ENCODE peak calls at places on chromosomes 2 and 18, in five cellular contexts. One of them, this sample, is unnamed.

GRCh38 chr2:113198790-113199612 is 25.2 kb downstream of the PSD4 start:
- DNase-seq in AG04450: no peak
- DNase-seq in activated CD4-positive, alpha-beta T cell treated with anti-CD3 and anti-CD28 coated beads, Interleukin-2, amount 50 U/mL, for 1 hour: peak; percentile 77
- DNase-seq in cardiac fibroblast: peak; percentile 63
- DNase-seq in fibroblast of gingiva: peak; percentile 60
- DNase-seq in this sample: peak; percentile 62

GRCh38 chr2:171652411-171652775 is 34.9 kb upstream of the DYNC1I2 start:
- DNase-seq in AG04450: no peak
- DNase-seq in cardiac fibroblast: peak; percentile 90
- DNase-seq in activated CD4-positive, alpha-beta T cell treated with anti-CD3 and anti-CD28 coated beads, Interleukin-2, amount 50 U/mL, for 1 hour: no peak
- DNase-seq in fibroblast of gingiva: no peak
- DNase-seq in this sample: no peak

GRCh38 chr2:120108049-120108448 is 95.2 kb downstream of the EPB41L5 start:
- DNase-seq in activated CD4-positive, alpha-beta T cell treated with anti-CD3 and anti-CD28 coated beads, Interleukin-2, amount 50 U/mL, for 1 hour: no peak
- DNase-seq in AG04450: peak; percentile 16
- DNase-seq in fibroblast of gingiva: peak; percentile 66
- DNase-seq in cardiac fibroblast: peak; percentile 88
- DNase-seq in this sample: peak; percentile 65

GRCh38 chr2:20537423-20538307 is 90.8 kb downstream of the RHOB start:
- DNase-seq in activated CD4-positive, alpha-beta T cell treated with anti-CD3 and anti-CD28 coated beads, Interleukin-2, amount 50 U/mL, for 1 hour: no peak
- DNase-seq in AG04450: no peak
- DNase-seq in fibroblast of gingiva: no peak
- DNase-seq in cardiac fibroblast: no peak
- DNase-seq in this sample: no peak

GRCh38 chr2:179592167-179592936 is 269.1 kb downstream of the ZNF385B start:
- DNase-seq in fibroblast of gingiva: peak; percentile 72
- DNase-seq in AG04450: peak; percentile 44
- DNase-seq in activated CD4-positive, alpha-beta T cell treated with anti-CD3 and anti-CD28 coated beads, Interleukin-2, amount 50 U/mL, for 1 hour: no peak
- DNase-seq in cardiac fibroblast: peak; percentile 58
- DNase-seq in this sample: peak; percentile 2

GRCh38 chr2:231674587-231675334 is 33.6 kb upstream of the PTMA start:
- DNase-seq in fibroblast of gingiva: peak; percentile 50
- DNase-seq in AG04450: no peak
- DNase-seq in activated CD4-positive, alpha-beta T cell treated with anti-CD3 and anti-CD28 coated beads, Interleukin-2, amount 50 U/mL, for 1 hour: peak; percentile 51
- DNase-seq in cardiac fibroblast: peak; percentile 56
- DNase-seq in this sample: peak; percentile 60

GRCh38 chr2:53820711-53821110 is 33.9 kb downstream of the ERLEC1 start:
- DNase-seq in AG04450: no peak
- DNase-seq in activated CD4-positive, alpha-beta T cell treated with anti-CD3 and anti-CD28 coated beads, Interleukin-2, amount 50 U/mL, for 1 hour: no peak
- DNase-seq in fibroblast of gingiva: no peak
- DNase-seq in cardiac fibroblast: peak; percentile 9
- DNase-seq in this sample: no peak

GRCh38 chr18:60684843-60685513 is 312.4 kb upstream of the MC4R start:
- DNase-seq in activated CD4-positive, alpha-beta T cell treated with anti-CD3 and anti-CD28 coated beads, Interleukin-2, amount 50 U/mL, for 1 hour: no peak
- DNase-seq in AG04450: no peak
- DNase-seq in cardiac fibroblast: peak; percentile 58
- DNase-seq in fibroblast of gingiva: peak; percentile 19
- DNase-seq in this sample: peak; percentile 12

GRCh38 chr2:38533757-38534545 is 68.8 kb downstream of the HNRNPLL start:
- DNase-seq in AG04450: no peak
- DNase-seq in activated CD4-positive, alpha-beta T cell treated with anti-CD3 and anti-CD28 coated beads, Interleukin-2, amount 50 U/mL, for 1 hour: no peak
- DNase-seq in fibroblast of gingiva: no peak
- DNase-seq in cardiac fibroblast: no peak
- DNase-seq in this sample: peak; percentile 44

GRCh38 chr2:51581636-51582267 is 549.8 kb upstream of the NRXN1 start:
- DNase-seq in cardiac fibroblast: no peak
- DNase-seq in AG04450: no peak
- DNase-seq in activated CD4-positive, alpha-beta T cell treated with anti-CD3 and anti-CD28 coated beads, Interleukin-2, amount 50 U/mL, for 1 hour: no peak
- DNase-seq in fibroblast of gingiva: no peak
- DNase-seq in this sample: no peak

GRCh38 chr2:85888745-85889647 is at the start of gene ST3GAL5:
- DNase-seq in AG04450: no peak
- DNase-seq in cardiac fibroblast: peak; percentile 75
- DNase-seq in fibroblast of gingiva: peak; percentile 83
- DNase-seq in activated CD4-positive, alpha-beta T cell treated with anti-CD3 and anti-CD28 coated beads, Interleukin-2, amount 50 U/mL, for 1 hour: peak; percentile 90
- DNase-seq in this sample: peak; percentile 87

GRCh38 chr2:89767581-89768435 is 1076.3 kb downstream of the RPIA start:
- DNase-seq in AG04450: no peak
- DNase-seq in fibroblast of gingiva: no peak
- DNase-seq in activated CD4-positive, alpha-beta T cell treated with anti-CD3 and anti-CD28 coated beads, Interleukin-2, amount 50 U/mL, for 1 hour: no peak
- DNase-seq in cardiac fibroblast: no peak
- DNase-seq in this sample: no peak

GRCh38 chr18:48816554-48816953 is 134.2 kb downstream of the SMAD7 start:
- DNase-seq in activated CD4-positive, alpha-beta T cell treated with anti-CD3 and anti-CD28 coated beads, Interleukin-2, amount 50 U/mL, for 1 hour: no peak
- DNase-seq in AG04450: no peak
- DNase-seq in fibroblast of gingiva: no peak
- DNase-seq in cardiac fibroblast: no peak
- DNase-seq in this sample: no peak

GRCh38 chr2:63865159-63865799 is 23.6 kb downstream of the UGP2 start:
- DNase-seq in cardiac fibroblast: peak; percentile 36
- DNase-seq in activated CD4-positive, alpha-beta T cell treated with anti-CD3 and anti-CD28 coated beads, Interleukin-2, amount 50 U/mL, for 1 hour: no peak
- DNase-seq in AG04450: no peak
- DNase-seq in fibroblast of gingiva: peak; percentile 69
- DNase-seq in this sample: peak; percentile 58

GRCh38 chr2:128494640-128495321 is 176.1 kb upstream of the HS6ST1 start:
- DNase-seq in AG04450: no peak
- DNase-seq in activated CD4-positive, alpha-beta T cell treated with anti-CD3 and anti-CD28 coated beads, Interleukin-2, amount 50 U/mL, for 1 hour: no peak
- DNase-seq in cardiac fibroblast: no peak
- DNase-seq in fibroblast of gingiva: no peak
- DNase-seq in this sample: no peak

GRCh38 chr2:229477269-229477668 is 206.2 kb upstream of the PID1 start:
- DNase-seq in cardiac fibroblast: no peak
- DNase-seq in activated CD4-positive, alpha-beta T cell treated with anti-CD3 and anti-CD28 coated beads, Interleukin-2, amount 50 U/mL, for 1 hour: no peak
- DNase-seq in fibroblast of gingiva: no peak
- DNase-seq in AG04450: no peak
- DNase-seq in this sample: no peak

GRCh38 chr2:64586883-64587481 is 62.9 kb downstream of the AFTPH start:
- DNase-seq in activated CD4-positive, alpha-beta T cell treated with anti-CD3 and anti-CD28 coated beads, Interleukin-2, amount 50 U/mL, for 1 hour: no peak
- DNase-seq in cardiac fibroblast: peak; percentile 75
- DNase-seq in AG04450: peak; percentile 11
- DNase-seq in fibroblast of gingiva: peak; percentile 48
- DNase-seq in this sample: peak; percentile 59

GRCh38 chr2:109257653-109258052 is 128.6 kb downstream of the SH3RF3 start:
- DNase-seq in activated CD4-positive, alpha-beta T cell treated with anti-CD3 and anti-CD28 coated beads, Interleukin-2, amount 50 U/mL, for 1 hour: no peak
- DNase-seq in AG04450: no peak
- DNase-seq in fibroblast of gingiva: no peak
- DNase-seq in cardiac fibroblast: no peak
- DNase-seq in this sample: peak; percentile 44

GRCh38 chr2:37784071-37784758 is 112.8 kb upstream of the CDC42EP3 start:
- DNase-seq in cardiac fibroblast: no peak
- DNase-seq in fibroblast of gingiva: no peak
- DNase-seq in AG04450: no peak
- DNase-seq in activated CD4-positive, alpha-beta T cell treated with anti-CD3 and anti-CD28 coated beads, Interleukin-2, amount 50 U/mL, for 1 hour: no peak
- DNase-seq in this sample: no peak

GRCh38 chr18:2847341-2848144 is 737 bp downstream of the EMILIN2 start:
- DNase-seq in activated CD4-positive, alpha-beta T cell treated with anti-CD3 and anti-CD28 coated beads, Interleukin-2, amount 50 U/mL, for 1 hour: peak; percentile 8
- DNase-seq in cardiac fibroblast: peak; percentile 33
- DNase-seq in fibroblast of gingiva: peak; percentile 42
- DNase-seq in AG04450: no peak
- DNase-seq in this sample: peak; percentile 58

GRCh38 chr2:239369631-239370161 is 31.1 kb downstream of the HDAC4 start:
- DNase-seq in fibroblast of gingiva: peak; percentile 73
- DNase-seq in AG04450: no peak
- DNase-seq in activated CD4-positive, alpha-beta T cell treated with anti-CD3 and anti-CD28 coated beads, Interleukin-2, amount 50 U/mL, for 1 hour: peak; percentile 71
- DNase-seq in cardiac fibroblast: peak; percentile 35
- DNase-seq in this sample: peak; percentile 28

GRCh38 chr18:62720048-62720447 is 4.7 kb downstream of the PHLPP1 start:
- DNase-seq in cardiac fibroblast: no peak
- DNase-seq in activated CD4-positive, alpha-beta T cell treated with anti-CD3 and anti-CD28 coated beads, Interleukin-2, amount 50 U/mL, for 1 hour: no peak
- DNase-seq in fibroblast of gingiva: no peak
- DNase-seq in AG04450: no peak
- DNase-seq in this sample: no peak

GRCh38 chr18:41966943-41967342 is 11.9 kb downstream of the PIK3C3 start:
- DNase-seq in fibroblast of gingiva: peak; percentile 20
- DNase-seq in activated CD4-positive, alpha-beta T cell treated with anti-CD3 and anti-CD28 coated beads, Interleukin-2, amount 50 U/mL, for 1 hour: no peak
- DNase-seq in AG04450: no peak
- DNase-seq in cardiac fibroblast: no peak
- DNase-seq in this sample: no peak

GRCh38 chr18:9913526-9914333 is at the start of gene VAPA:
- DNase-seq in AG04450: peak; percentile 85
- DNase-seq in cardiac fibroblast: peak; percentile 95
- DNase-seq in activated CD4-positive, alpha-beta T cell treated with anti-CD3 and anti-CD28 coated beads, Interleukin-2, amount 50 U/mL, for 1 hour: peak; percentile 89
- DNase-seq in fibroblast of gingiva: peak; percentile 94
- DNase-seq in this sample: peak; percentile 95

GRCh38 chr2:136362676-136363390 is 244.9 kb upstream of the CXCR4 start:
- DNase-seq in fibroblast of gingiva: no peak
- DNase-seq in activated CD4-positive, alpha-beta T cell treated with anti-CD3 and anti-CD28 coated beads, Interleukin-2, amount 50 U/mL, for 1 hour: no peak
- DNase-seq in AG04450: no peak
- DNase-seq in cardiac fibroblast: no peak
- DNase-seq in this sample: no peak

GRCh38 chr2:158172719-158173118 is 71.0 kb downstream of the UPP2 start:
- DNase-seq in activated CD4-positive, alpha-beta T cell treated with anti-CD3 and anti-CD28 coated beads, Interleukin-2, amount 50 U/mL, for 1 hour: no peak
- DNase-seq in cardiac fibroblast: no peak
- DNase-seq in AG04450: no peak
- DNase-seq in fibroblast of gingiva: no peak
- DNase-seq in this sample: no peak

GRCh38 chr2:101277111-101277510 is 24.4 kb downstream of the CNOT11 start:
- DNase-seq in activated CD4-positive, alpha-beta T cell treated with anti-CD3 and anti-CD28 coated beads, Interleukin-2, amount 50 U/mL, for 1 hour: no peak
- DNase-seq in fibroblast of gingiva: peak; percentile 16
- DNase-seq in cardiac fibroblast: peak; percentile 54
- DNase-seq in AG04450: no peak
- DNase-seq in this sample: peak; percentile 22

GRCh38 chr2:100974712-100975520 is 27.2 kb upstream of the RPL31 start:
- DNase-seq in cardiac fibroblast: no peak
- DNase-seq in fibroblast of gingiva: no peak
- DNase-seq in AG04450: no peak
- DNase-seq in activated CD4-positive, alpha-beta T cell treated with anti-CD3 and anti-CD28 coated beads, Interleukin-2, amount 50 U/mL, for 1 hour: no peak
- DNase-seq in this sample: no peak

GRCh38 chr2:113036763-113037162 is 15.9 kb downstream of the IL36B start:
- DNase-seq in cardiac fibroblast: no peak
- DNase-seq in fibroblast of gingiva: no peak
- DNase-seq in activated CD4-positive, alpha-beta T cell treated with anti-CD3 and anti-CD28 coated beads, Interleukin-2, amount 50 U/mL, for 1 hour: no peak
- DNase-seq in AG04450: no peak
- DNase-seq in this sample: no peak

GRCh38 chr2:219497495-219498279 is 1.0 kb upstream of the GMPPA start:
- DNase-seq in activated CD4-positive, alpha-beta T cell treated with anti-CD3 and anti-CD28 coated beads, Interleukin-2, amount 50 U/mL, for 1 hour: no peak
- DNase-seq in fibroblast of gingiva: peak; percentile 82
- DNase-seq in AG04450: peak; percentile 46
- DNase-seq in cardiac fibroblast: peak; percentile 86
- DNase-seq in this sample: peak; percentile 87

GRCh38 chr2:186962085-186962747 is 113.2 kb upstream of the ZSWIM2 start:
- DNase-seq in fibroblast of gingiva: no peak
- DNase-seq in AG04450: no peak
- DNase-seq in cardiac fibroblast: no peak
- DNase-seq in activated CD4-positive, alpha-beta T cell treated with anti-CD3 and anti-CD28 coated beads, Interleukin-2, amount 50 U/mL, for 1 hour: no peak
- DNase-seq in this sample: no peak

GRCh38 chr2:85704038-85704437 is 9.9 kb downstream of the GNLY start:
- DNase-seq in activated CD4-positive, alpha-beta T cell treated with anti-CD3 and anti-CD28 coated beads, Interleukin-2, amount 50 U/mL, for 1 hour: no peak
- DNase-seq in cardiac fibroblast: no peak
- DNase-seq in fibroblast of gingiva: no peak
- DNase-seq in AG04450: no peak
- DNase-seq in this sample: no peak

GRCh38 chr2:167748536-167748935 is 498.9 kb downstream of the STK39 start:
- DNase-seq in activated CD4-positive, alpha-beta T cell treated with anti-CD3 and anti-CD28 coated beads, Interleukin-2, amount 50 U/mL, for 1 hour: no peak
- DNase-seq in cardiac fibroblast: no peak
- DNase-seq in fibroblast of gingiva: no peak
- DNase-seq in AG04450: no peak
- DNase-seq in this sample: no peak

GRCh38 chr18:24704921-24705620 is 244.6 kb downstream of the HRH4 start:
- DNase-seq in cardiac fibroblast: no peak
- DNase-seq in activated CD4-positive, alpha-beta T cell treated with anti-CD3 and anti-CD28 coated beads, Interleukin-2, amount 50 U/mL, for 1 hour: no peak
- DNase-seq in fibroblast of gingiva: peak; percentile 83
- DNase-seq in AG04450: peak; percentile 52
- DNase-seq in this sample: peak; percentile 57

GRCh38 chr2:67616749-67617148 is 219.6 kb downstream of the ETAA1 start:
- DNase-seq in cardiac fibroblast: peak; percentile 82
- DNase-seq in fibroblast of gingiva: peak; percentile 18
- DNase-seq in AG04450: peak; percentile 86
- DNase-seq in activated CD4-positive, alpha-beta T cell treated with anti-CD3 and anti-CD28 coated beads, Interleukin-2, amount 50 U/mL, for 1 hour: no peak
- DNase-seq in this sample: peak; percentile 94

GRCh38 chr2:183035954-183036669 is 2.1 kb downstream of the NCKAP1 start:
- DNase-seq in cardiac fibroblast: peak; percentile 26
- DNase-seq in AG04450: no peak
- DNase-seq in activated CD4-positive, alpha-beta T cell treated with anti-CD3 and anti-CD28 coated beads, Interleukin-2, amount 50 U/mL, for 1 hour: no peak
- DNase-seq in fibroblast of gingiva: no peak
- DNase-seq in this sample: no peak

GRCh38 chr18:31250902-31251301 is 67.1 kb upstream of the DSG1 start:
- DNase-seq in activated CD4-positive, alpha-beta T cell treated with anti-CD3 and anti-CD28 coated beads, Interleukin-2, amount 50 U/mL, for 1 hour: no peak
- DNase-seq in cardiac fibroblast: no peak
- DNase-seq in AG04450: no peak
- DNase-seq in fibroblast of gingiva: no peak
- DNase-seq in this sample: no peak